ENCODE peak calls at places on chromosomes 11 and 22, in five cellular contexts. R is T-cell; G is effector memory CD8-positive, alpha-beta T cell; W is activated B cell treated with CpG ODN at 0.5 μM for 24 hours; C is A549. M is an unnamed sample.
A peak's percentile ranks its signal among the peaks of the same experiment; 100 is the strongest.

GRCh38 chr22:49592780-49593501 is 234.7 kb downstream of the BRD1 start:
- ATAC-seq in C (no peak), W (no peak), G (no peak), R (no peak), M (no peak)

GRCh38 chr22:49573109-49573765 is 254.4 kb downstream of the BRD1 start:
- ATAC-seq in G (no peak), R (no peak), W (no peak), C (no peak), M (no peak)

GRCh38 chr11:80838153-80838552 is 1397.3 kb upstream of the TENM4 start:
- ATAC-seq in C (no peak), W (no peak), G (no peak), R (no peak), M (no peak)

GRCh38 chr11:107446822-107447431 is 10.7 kb downstream of the CWF19L2 start:
- ATAC-seq in C (no peak), G (no peak), W (no peak), R (no peak), M (no peak)

GRCh38 chr11:124839972-124840621 is 25.1 kb upstream of the ROBO3 start:
- ATAC-seq in R (no peak), G (no peak), C (no peak), W (no peak), M (no peak)

GRCh38 chr11:34916810-34917780 is 677 bp downstream of the PDHX start:
- ATAC-seq in C (peak; percentile 51), G (no peak), R (no peak), W (no peak), M (peak; percentile 27)

GRCh38 chr11:107018902-107019493 is 722 bp upstream of the GUCY1A2 start:
- ATAC-seq in R (no peak), C (peak; percentile 79), W (no peak), G (no peak), M (no peak)

GRCh38 chr11:113957016-113957415 is 17.9 kb upstream of the HTR3A start:
- ATAC-seq in W (no peak), R (no peak), G (no peak), C (no peak), M (no peak)

GRCh38 chr11:65859812-65860277 is 388 bp upstream of the MUS81 start:
- ATAC-seq in W (no peak), G (no peak), R (peak; percentile 4), C (peak; percentile 7), M (peak; percentile 0)

GRCh38 chr11:113540416-113541330 is 65.5 kb upstream of the DRD2 start:
- ATAC-seq in C (no peak), G (no peak), W (no peak), R (no peak), M (no peak)

GRCh38 chr22:31846161-31847115 is 92.6 kb downstream of the DEPDC5 start:
- ATAC-seq in R (no peak), C (no peak), G (no peak), W (peak; percentile 50), M (peak; percentile 78)

GRCh38 chr11:61082931-61083531 is 19.3 kb upstream of the CD5 start:
- ATAC-seq in W (no peak), G (peak; percentile 25), R (peak; percentile 31), C (no peak), M (peak; percentile 79)

GRCh38 chr22:50530857-50531545 is 1.2 kb upstream of the TYMP start:
- ATAC-seq in W (peak; percentile 53), R (peak; percentile 39), C (peak; percentile 48), G (peak; percentile 51), M (peak; percentile 56)

GRCh38 chr11:66454253-66454652 is 12.5 kb upstream of the PELI3 start:
- ATAC-seq in R (no peak), W (no peak), C (peak; percentile 24), G (no peak), M (peak; percentile 67)

GRCh38 chr11:123976770-123977560 is 616 bp downstream of the OR10S1 start:
- ATAC-seq in G (no peak), W (no peak), R (no peak), C (no peak), M (peak; percentile 7)

GRCh38 chr22:50247748-50248147 is 2.9 kb upstream of the TUBGCP6 start:
- ATAC-seq in C (no peak), R (no peak), G (peak; percentile 18), W (no peak), M (peak; percentile 12)

GRCh38 chr11:126063510-126063858 is 818 bp upstream of the CDON start:
- ATAC-seq in C (peak; percentile 16), W (no peak), G (no peak), R (no peak), M (no peak)

GRCh38 chr11:59196777-59197176 is 15.9 kb downstream of the MPEG1 start:
- ATAC-seq in C (no peak), W (no peak), R (no peak), G (no peak), M (no peak)

GRCh38 chr11:111418436-111418787 is 39.3 kb upstream of the POU2AF1 start:
- ATAC-seq in G (no peak), W (no peak), R (no peak), C (no peak), M (no peak)

GRCh38 chr11:103488021-103488420 is 378.8 kb downstream of the DYNC2H1 start:
- ATAC-seq in C (no peak), G (no peak), W (no peak), R (no peak), M (peak; percentile 92)

GRCh38 chr11:843818-844692 is 1.4 kb downstream of the TSPAN4 start:
- ATAC-seq in W (no peak), C (peak; percentile 25), G (no peak), R (no peak), M (no peak)

GRCh38 chr22:21680830-21681565 is 15.2 kb downstream of the PPIL2 start:
- ATAC-seq in G (no peak), R (no peak), C (peak; percentile 35), W (no peak), M (no peak)

GRCh38 chr11:97995874-97996273 is 1024.9 kb upstream of the CNTN5 start:
- ATAC-seq in G (no peak), W (no peak), R (no peak), C (no peak), M (no peak)

GRCh38 chr11:11640996-11641395 is 19.2 kb upstream of the GALNT18 start:
- ATAC-seq in W (no peak), R (no peak), G (no peak), C (no peak), M (no peak)

GRCh38 chr22:40082184-40082583 is 87.4 kb downstream of the FAM83F start:
- ATAC-seq in C (no peak), G (no peak), W (no peak), R (no peak), M (no peak)

GRCh38 chr11:128116447-128117240 is 470.7 kb downstream of the ETS1 start:
- ATAC-seq in W (no peak), G (no peak), R (no peak), C (no peak), M (no peak)

GRCh38 chr11:62577046-62577708 is 3.5 kb upstream of the EEF1G start:
- ATAC-seq in W (no peak), G (no peak), R (no peak), C (no peak), M (no peak)

GRCh38 chr11:27248430-27249207 is 114.4 kb downstream of the CCDC34 start:
- ATAC-seq in R (no peak), C (no peak), W (no peak), G (no peak), M (no peak)

GRCh38 chr11:123490527-123490926 is 60.5 kb downstream of the GRAMD1B start:
- ATAC-seq in W (no peak), R (no peak), G (no peak), C (no peak), M (no peak)

GRCh38 chr11:105862736-105863367 is 159.2 kb downstream of the MSANTD4 start:
- ATAC-seq in C (no peak), R (no peak), G (no peak), W (no peak), M (no peak)

GRCh38 chr11:68965901-68966868 is 14.6 kb downstream of the MRGPRD start:
- ATAC-seq in W (no peak), R (peak; percentile 54), G (peak; percentile 53), C (no peak), M (no peak)

GRCh38 chr11:46505741-46506485 is 87.9 kb downstream of the AMBRA1 start:
- ATAC-seq in W (no peak), C (no peak), R (no peak), G (no peak), M (no peak)